ENCODE peak calls at places on chromosomes 12 and 14, in ten cellular contexts. A is neural progenitor cell; P is IMR-90; K is prostate gland; S is fibroblast of lung; V is CD8-positive, alpha-beta T cell; U is tibial nerve; B is body of pancreas; R is tibial artery; J is esophagus squamous epithelium. C is an unnamed sample.

GRCh38 chr12:58268080-58268479 is 326.7 kb downstream of the ATP23 start:
- DNase-seq in A (no peak), R (no peak), K (no peak), B (no peak), S (no peak), U (no peak), J (no peak), P (peak; percentile 18), V (no peak), C (no peak)

GRCh38 chr12:100114574-100114973 is 28.1 kb downstream of the BLTP3B start:
- DNase-seq in V (no peak), U (no peak), K (no peak), J (no peak), A (no peak), P (no peak), R (no peak), S (peak; percentile 28), B (no peak), C (no peak)

GRCh38 chr14:76977793-76978730 is 50.4 kb downstream of the IRF2BPL start:
- DNase-seq in V (peak; percentile 62), K (no peak), A (no peak), U (no peak), R (peak; percentile 60), B (peak; percentile 29), P (peak; percentile 91), S (peak; percentile 62), J (no peak), C (no peak)

GRCh38 chr14:77026930-77027537 is 1.5 kb downstream of the IRF2BPL start:
- DNase-seq in K (no peak), V (peak; percentile 74), A (peak; percentile 88), S (peak; percentile 56), R (no peak), J (no peak), P (peak; percentile 54), B (peak; percentile 64), U (no peak), C (no peak)

GRCh38 chr14:65745396-65746190 is 333.1 kb downstream of the FUT8 start:
- DNase-seq in R (no peak), A (peak; percentile 84), J (no peak), U (no peak), S (peak; percentile 7), V (no peak), P (no peak), B (no peak), K (no peak), C (no peak)

GRCh38 chr12:23830210-23830609 is 119.3 kb downstream of the SOX5 start:
- DNase-seq in S (no peak), P (no peak), U (no peak), B (no peak), A (peak; percentile 47), R (no peak), K (no peak), J (no peak), V (no peak), C (no peak)

GRCh38 chr14:64628940-64629403 is 75.3 kb upstream of the PLEKHG3 start:
- DNase-seq in S (peak; percentile 95), P (peak; percentile 98), B (no peak), U (no peak), V (no peak), K (no peak), A (no peak), R (no peak), J (no peak), C (no peak)

GRCh38 chr12:90940872-90941499 is 14.0 kb downstream of the CCER1 start:
- DNase-seq in P (peak; percentile 76), V (no peak), U (no peak), A (peak; percentile 55), S (peak; percentile 63), K (no peak), J (no peak), B (no peak), R (no peak), C (peak; percentile 35)

GRCh38 chr12:127964717-127965116 is 302.3 kb upstream of the TMEM132C start:
- DNase-seq in U (no peak), P (no peak), R (no peak), K (no peak), B (no peak), J (no peak), A (no peak), S (peak; percentile 45), V (no peak), C (no peak)

GRCh38 chr14:106790189-106791036 is 1264.0 kb downstream of the TMEM121 start:
- DNase-seq in V (peak; percentile 83), P (no peak), R (peak; percentile 45), A (peak; percentile 2), B (peak; percentile 66), S (no peak), K (no peak), J (no peak), U (no peak), C (no peak)

GRCh38 chr14:75084513-75084912 is 15.1 kb downstream of the ZC2HC1C start:
- DNase-seq in S (no peak), P (no peak), K (peak; percentile 24), V (no peak), U (no peak), J (no peak), B (no peak), A (no peak), R (no peak), C (no peak)

GRCh38 chr14:51867753-51868152 is 7.3 kb downstream of the GNG2 start:
- DNase-seq in J (no peak), K (no peak), B (no peak), V (no peak), U (no peak), S (peak; percentile 57), R (no peak), A (no peak), P (peak; percentile 48), C (no peak)

GRCh38 chr12:48882325-48882687 is 16.6 kb upstream of the RND1 start:
- DNase-seq in K (no peak), R (peak; percentile 24), J (no peak), U (no peak), P (peak; percentile 66), S (peak; percentile 64), A (peak; percentile 38), B (peak; percentile 20), V (no peak), C (no peak)

GRCh38 chr14:106681161-106681955 is 1155.0 kb downstream of the TMEM121 start:
- DNase-seq in K (no peak), U (no peak), J (no peak), A (no peak), S (no peak), R (no peak), B (no peak), P (no peak), V (no peak), C (no peak)

DNA sequence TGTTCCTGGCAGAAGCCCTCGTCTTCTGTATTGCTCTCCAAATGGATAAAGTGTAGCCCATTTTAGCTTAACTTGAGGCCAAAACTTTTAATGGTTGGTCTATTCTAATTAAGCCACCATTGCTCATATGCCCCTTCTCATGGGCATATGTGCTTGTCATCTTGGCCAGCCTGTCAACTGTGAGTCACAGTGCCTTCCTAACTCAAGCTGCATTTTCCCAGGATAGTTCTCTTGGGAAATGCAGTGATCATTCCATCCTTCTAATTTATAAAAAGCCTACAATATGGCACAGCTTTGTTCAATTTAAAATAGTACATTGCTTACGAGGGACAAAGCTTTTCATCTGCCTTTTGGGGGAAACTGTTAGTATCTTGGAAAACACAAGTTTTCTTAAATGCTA is 6.6 kb downstream of the PTHLH start:
- DNase-seq in U (no peak), R (no peak), J (no peak), K (no peak), B (no peak), A (no peak), S (peak; percentile 62), P (peak; percentile 63), V (no peak), C (peak; percentile 67)
- H3K27me3 ChIP-seq in U (peaks cover 34% of the 10 kb centered on the region), R (peaks cover 21% of the 10 kb centered on the region), J (no peaks in the 10 kb centered on the region), K (no peaks in the 10 kb centered on the region), B (no peaks in the 10 kb centered on the region), A (peaks cover 63% of the 10 kb centered on the region), S (peaks cover 1% of the 10 kb centered on the region), P (no peaks in the 10 kb centered on the region), V (peaks cover 27% of the 10 kb centered on the region), C (peaks cover 5% of the 10 kb centered on the region)

DNA sequence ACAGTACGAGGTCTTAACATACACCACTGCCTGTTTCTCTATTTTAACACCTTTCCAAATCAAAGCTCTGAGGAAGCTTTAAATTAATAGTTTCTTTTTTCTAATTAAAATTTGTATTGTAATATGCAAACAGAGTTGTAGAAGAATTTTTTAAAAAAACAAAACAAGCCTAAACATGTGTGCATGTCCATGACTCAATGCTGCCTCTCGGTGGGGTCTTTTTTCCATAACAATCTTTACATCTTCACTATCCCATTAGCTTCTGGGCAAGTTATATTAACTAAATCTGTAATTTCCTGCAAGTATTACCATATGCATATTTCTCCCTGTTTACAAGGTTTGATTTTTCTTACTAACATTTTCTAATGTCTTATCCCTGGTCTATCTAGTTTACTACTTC is 143.9 kb upstream of the NAV3 start:
- DNase-seq in B (no peak), J (no peak), V (no peak), P (peak; percentile 34), R (no peak), K (no peak), U (no peak), S (peak; percentile 23), A (no peak), C (no peak)
- TF ChIP-seq CTCF in B (no peak), J (no peak), V (no peak), P (peak; percentile 46), R (no peak), K (no peak), U (no peak), S (peak; percentile 15), A (peak; percentile 55), C (peak; percentile 19)

DNA sequence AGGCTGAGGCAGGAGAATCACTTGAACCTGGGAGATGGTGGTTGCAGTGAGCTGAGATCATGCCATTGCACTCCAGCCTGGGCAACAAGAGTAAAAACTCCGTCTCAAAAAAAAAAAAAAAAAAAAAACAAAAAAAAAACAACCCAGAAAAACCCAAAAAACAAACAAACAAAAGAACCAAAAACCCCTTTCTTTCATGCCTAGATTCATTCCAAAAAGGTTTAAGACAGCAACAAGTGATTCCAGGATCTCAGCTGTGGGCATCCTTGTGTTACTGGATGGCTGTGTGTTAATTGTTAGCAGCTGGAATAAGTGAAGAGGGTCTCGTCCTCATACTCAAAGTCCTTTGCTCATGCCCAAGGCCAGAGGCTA is 9.4 kb downstream of the GPRC5A start:
- DNase-seq in R (no peak), B (no peak), K (no peak), S (no peak), P (no peak), U (no peak), V (no peak), J (no peak), A (no peak), C (no peak)
- H3K27me3 ChIP-seq in R (no peaks in the 10 kb centered on the region), B (no peaks in the 10 kb centered on the region), K (no peaks in the 10 kb centered on the region), S (no peaks in the 10 kb centered on the region), P (no peaks in the 10 kb centered on the region), U (no peaks in the 10 kb centered on the region), V (no peaks in the 10 kb centered on the region), J (no peaks in the 10 kb centered on the region), A (no peaks in the 10 kb centered on the region), C (no peaks in the 10 kb centered on the region)

DNA sequence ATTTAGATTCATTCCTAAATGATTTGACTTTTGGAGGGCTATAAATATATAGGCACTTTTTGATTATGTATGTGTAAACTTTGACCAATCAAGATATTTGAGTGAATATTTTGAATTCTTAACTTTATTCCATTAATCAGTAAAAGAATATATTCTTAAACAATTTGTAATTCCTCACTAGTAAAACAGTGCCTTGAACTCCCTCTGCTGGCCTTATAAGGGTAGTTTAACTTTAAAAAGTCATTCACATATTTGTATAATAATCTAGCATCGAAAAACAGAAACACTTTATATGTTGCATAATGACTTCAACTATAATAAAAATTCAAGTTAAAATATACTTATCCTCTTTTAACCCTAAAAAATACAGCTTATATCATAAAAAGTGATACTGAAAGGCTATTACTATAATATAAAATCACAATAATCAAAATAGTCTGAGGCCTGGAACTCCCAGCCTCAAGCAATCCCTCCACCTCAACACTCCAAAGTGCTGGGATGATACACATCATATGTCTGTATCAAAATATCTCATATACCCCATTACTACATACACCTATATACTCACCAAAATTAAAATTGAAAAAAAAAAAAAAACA is 31.2 kb downstream of the CCDC59 start:
- DNase-seq in J (no peak), R (no peak), B (no peak), U (no peak), P (peak; percentile 28), K (no peak), V (no peak), A (peak; percentile 40), S (peak; percentile 13), C (peak; percentile 7)
- TF ChIP-seq CTCF in J (peak; percentile 36), R (peak; percentile 40), B (peak; percentile 57), U (peak; percentile 40), P (peak; percentile 52), K (peak; percentile 21), V (peak; percentile 56), A (peak; percentile 77), S (peak; percentile 29), C (peak; percentile 36)

C was measured in kidney epithelial cell.